ENCODE peak calls at places on chromosomes 3 and 15, in four cellular contexts. S, F, P and E are unnamed samples.

GRCh38 chr3:135142530-135142929 is 347.5 kb downstream of the EPHB1 start:
- DNase-seq in S (no peak), F (no peak), P (no peak), E (no peak)

GRCh38 chr3:56942523-56942922 is 117.9 kb upstream of the SPATA12 start:
- DNase-seq in S (no peak), F (no peak), P (no peak), E (no peak)

GRCh38 chr3:12135029-12135634 is 23.6 kb downstream of the TIMP4 start:
- DNase-seq in S (peak), F (peak), P (peak), E (peak)

GRCh38 chr15:63019539-63020109 is 22.9 kb upstream of the TPM1 start:
- DNase-seq in S (peak), F (peak), P (no peak), E (peak)

GRCh38 chr3:184491011-184491576 is 70.5 kb upstream of the EPHB3 start:
- DNase-seq in S (no peak), F (no peak), P (no peak), E (no peak)

GRCh38 chr3:169118666-169119370 is 544.7 kb downstream of the MECOM start:
- DNase-seq in S (no peak), F (no peak), P (no peak), E (peak)

GRCh38 chr15:77369168-77369567 is 50.7 kb downstream of the PEAK1 start:
- DNase-seq in S (no peak), F (peak), P (no peak), E (no peak)

GRCh38 chr3:187968883-187969580 is 184.9 kb upstream of the LPP start:
- DNase-seq in S (peak), F (peak), P (no peak), E (peak)

GRCh38 chr15:65368300-65368617 is 9.5 kb downstream of the IGDCC3 start:
- DNase-seq in S (no peak), F (no peak), P (no peak), E (no peak)

GRCh38 chr3:72490688-72491430 is 357.4 kb downstream of the SHQ1 start:
- DNase-seq in S (no peak), F (no peak), P (no peak), E (no peak)

GRCh38 chr3:113226491-113226890 is 15.1 kb downstream of the BOC start:
- DNase-seq in S (no peak), F (no peak), P (no peak), E (no peak)

GRCh38 chr3:13482106-13482690 is 2.1 kb downstream of the HDAC11 start:
- DNase-seq in S (no peak), F (no peak), P (no peak), E (no peak)

GRCh38 chr3:74643636-74644035 is 29.2 kb upstream of the CNTN3 start:
- DNase-seq in S (no peak), F (no peak), P (no peak), E (peak)

GRCh38 chr3:195892355-195893120 is 15.8 kb downstream of the TNK2 start:
- DNase-seq in S (peak), F (peak), P (no peak), E (no peak)

GRCh38 chr3:36540898-36541518 is 160.7 kb downstream of the STAC start:
- DNase-seq in S (peak), F (peak), P (no peak), E (peak)

GRCh38 chr15:40775007-40775406 is 5.2 kb downstream of the C15orf62 start:
- DNase-seq in S (no peak), F (no peak), P (no peak), E (no peak)

GRCh38 chr15:51198701-51199253 is 104.1 kb upstream of the TNFAIP8L3 start:
- DNase-seq in S (no peak), F (no peak), P (no peak), E (no peak)

GRCh38 chr3:151315846-151316245 is 774 bp downstream of the GPR87 start:
- DNase-seq in S (no peak), F (no peak), P (no peak), E (no peak)

GRCh38 chr3:74375653-74376052 is 238.8 kb downstream of the CNTN3 start:
- DNase-seq in S (no peak), F (no peak), P (no peak), E (no peak)

GRCh38 chr3:53696401-53697172 is 149.6 kb downstream of the CHDH start:
- DNase-seq in S (no peak), F (no peak), P (no peak), E (no peak)

GRCh38 chr3:198079771-198080520 is 119.9 kb downstream of the LMLN start:
- DNase-seq in S (no peak), F (no peak), P (no peak), E (no peak)

GRCh38 chr3:82033186-82033585 is 271.7 kb upstream of the GBE1 start:
- DNase-seq in S (no peak), F (no peak), P (no peak), E (no peak)

GRCh38 chr3:120418866-120419490 is 31.8 kb downstream of the FSTL1 start:
- DNase-seq in S (peak), F (no peak), P (no peak), E (peak)

GRCh38 chr3:23751485-23751811 is 54.3 kb upstream of the UBE2E1 start:
- DNase-seq in S (no peak), F (peak), P (no peak), E (peak)

GRCh38 chr3:49397470-49397869 is 14.3 kb downstream of the RHOA start:
- DNase-seq in S (no peak), F (peak), P (no peak), E (peak)

GRCh38 chr3:26712211-26713026 is 89.8 kb downstream of the LRRC3B start:
- DNase-seq in S (peak), F (peak), P (no peak), E (peak)

GRCh38 chr3:124409650-124410275 is 320.5 kb upstream of the UMPS start:
- DNase-seq in S (no peak), F (peak), P (no peak), E (peak)

GRCh38 chr3:175664911-175665310 is 805.8 kb downstream of the NAALADL2 start:
- DNase-seq in S (no peak), F (no peak), P (no peak), E (no peak)

GRCh38 chr15:22980189-22981136 is at the start of gene CYFIP1:
- DNase-seq in S (peak), F (peak), P (no peak), E (peak)